ENCODE peak calls at places on chromosomes 6 and 20, in eight cellular contexts. K, R, I, Y, G, U, C and D are unnamed samples.

GRCh38 chr6:145562771-145563615 is 172.3 kb downstream of the EPM2A start:
- DNase-seq in K (no peak), R (no peak), I (no peak), Y (no peak), G (no peak), U (no peak), C (peak), D (no peak)

GRCh38 chr6:166900130-166900708 is 56.1 kb downstream of the RNASET2 start:
- DNase-seq in K (no peak), R (no peak), I (no peak), Y (no peak), G (no peak), U (no peak), C (no peak), D (no peak)

GRCh38 chr20:63009988-63010769 is 3.4 kb upstream of the BHLHE23 start:
- DNase-seq in K (peak), R (no peak), I (peak), Y (peak), G (no peak), U (peak), C (no peak), D (no peak)

GRCh38 chr6:168546173-168546572 is 105.2 kb downstream of the SMOC2 start:
- DNase-seq in K (no peak), R (no peak), I (no peak), Y (no peak), G (no peak), U (no peak), C (no peak), D (no peak)

GRCh38 chr6:30443657-30444450 is 45.5 kb upstream of the HLA-E start:
- DNase-seq in K (peak), R (peak), I (no peak), Y (no peak), G (peak), U (no peak), C (no peak), D (no peak)

GRCh38 chr6:163814494-163815364 is 400.2 kb downstream of the QKI start:
- DNase-seq in K (no peak), R (no peak), I (no peak), Y (no peak), G (no peak), U (no peak), C (peak), D (no peak)

GRCh38 chr6:129498556-129498940 is 211.4 kb downstream of the ARHGAP18 start:
- DNase-seq in K (no peak), R (peak), I (no peak), Y (no peak), G (no peak), U (no peak), C (no peak), D (no peak)

GRCh38 chr6:44494011-44494501 is 106.5 kb downstream of the CDC5L start:
- DNase-seq in K (no peak), R (peak), I (no peak), Y (no peak), G (no peak), U (no peak), C (peak), D (no peak)

GRCh38 chr20:10047427-10047826 is 12.6 kb downstream of the ANKEF1 start:
- DNase-seq in K (peak), R (no peak), I (no peak), Y (no peak), G (peak), U (no peak), C (no peak), D (no peak)

GRCh38 chr6:10297825-10298224 is 117.0 kb downstream of the TFAP2A start:
- DNase-seq in K (no peak), R (no peak), I (no peak), Y (no peak), G (no peak), U (no peak), C (peak), D (no peak)

GRCh38 chr6:102701019-102701418 is 1307.5 kb downstream of the GRIK2 start:
- DNase-seq in K (no peak), R (no peak), I (no peak), Y (no peak), G (no peak), U (no peak), C (no peak), D (no peak)
- H3K4me3 ChIP-seq in K (no peak), R (no peak), I (no peak), Y (no peak), G (no peak), U (no peak), C (no peak), D (no peak)

DNA sequence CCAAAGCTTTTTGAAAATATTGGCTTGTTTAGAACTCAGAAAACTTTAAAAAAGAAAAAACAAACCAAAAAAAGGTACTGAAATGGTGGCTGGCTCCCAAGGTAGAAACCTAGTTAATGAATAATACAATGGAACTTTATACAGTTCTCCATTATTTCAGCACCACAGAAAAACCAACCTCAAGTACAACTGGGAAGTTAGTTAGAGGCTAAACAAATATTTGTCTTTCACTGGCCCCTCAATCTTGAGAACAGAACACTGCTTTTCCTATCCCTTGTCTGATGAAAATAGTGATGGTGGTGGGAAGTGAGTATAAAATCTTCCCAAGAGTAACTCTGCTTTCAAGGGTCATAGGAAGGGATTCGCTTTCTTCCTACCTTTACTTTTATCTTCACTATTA is 126.5 kb downstream of the REV3L start:
- DNase-seq in K (no peak), R (no peak), I (no peak), Y (no peak), G (no peak), U (no peak), C (no peak), D (no peak)
- H3K4me3 ChIP-seq in K (no peak), R (no peak), I (no peak), Y (no peak), G (no peak), U (no peak), C (no peak), D (no peak)

GRCh38 chr6:32842021-32842650 is 1.7 kb downstream of the PSMB8 start:
- DNase-seq in K (no peak), R (no peak), I (no peak), Y (no peak), G (no peak), U (no peak), C (no peak), D (no peak)
- H3K4me3 ChIP-seq in K (no peak), R (no peak), I (peak), Y (no peak), G (no peak), U (peak), C (no peak), D (no peak)

GRCh38 chr6:155455766-155456165 is at the start of gene NOX3:
- DNase-seq in K (no peak), R (peak), I (no peak), Y (no peak), G (peak), U (no peak), C (no peak), D (no peak)

GRCh38 chr6:155466546-155466945 is 10.9 kb upstream of the NOX3 start:
- DNase-seq in K (no peak), R (no peak), I (no peak), Y (no peak), G (no peak), U (no peak), C (no peak), D (no peak)

DNA sequence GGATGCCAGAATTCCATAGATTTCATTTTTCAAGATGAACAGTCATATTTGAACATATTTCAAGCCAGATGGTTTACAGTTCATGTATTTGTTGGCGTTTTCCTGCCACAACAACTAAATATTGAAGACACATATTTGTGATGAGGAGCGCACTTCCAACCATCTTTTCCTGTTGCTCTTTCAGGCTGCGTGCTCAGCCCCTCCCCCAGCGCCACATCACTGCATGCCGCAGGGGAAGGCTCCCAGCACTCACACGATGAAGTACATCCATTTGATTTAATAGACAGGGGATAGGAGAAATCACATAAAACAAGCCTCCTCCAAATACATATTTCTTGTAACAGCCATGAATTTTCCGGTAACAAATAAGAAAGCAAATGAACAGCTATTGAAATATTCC is 6.0 kb upstream of the NOX3 start:
- DNase-seq in K (no peak), R (no peak), I (no peak), Y (no peak), G (no peak), U (no peak), C (no peak), D (no peak)
- H3K4me3 ChIP-seq in K (no peak), R (no peak), I (no peak), Y (no peak), G (no peak), U (no peak), C (no peak), D (no peak)

GRCh38 chr6:132731086-132731485 is 17.2 kb upstream of the VNN1 start:
- DNase-seq in K (no peak), R (no peak), I (no peak), Y (no peak), G (no peak), U (no peak), C (no peak), D (no peak)

GRCh38 chr6:132736239-132736638 is 21.5 kb downstream of the VNN2 start:
- DNase-seq in K (no peak), R (peak), I (no peak), Y (no peak), G (no peak), U (peak), C (no peak), D (no peak)

GRCh38 chr6:132733288-132733687 is 19.4 kb upstream of the VNN1 start:
- DNase-seq in K (no peak), R (no peak), I (no peak), Y (no peak), G (no peak), U (no peak), C (no peak), D (no peak)

GRCh38 chr6:132734694-132735236 is 20.9 kb upstream of the VNN1 start:
- DNase-seq in K (peak), R (peak), I (no peak), Y (no peak), G (no peak), U (peak), C (no peak), D (peak)

DNA sequence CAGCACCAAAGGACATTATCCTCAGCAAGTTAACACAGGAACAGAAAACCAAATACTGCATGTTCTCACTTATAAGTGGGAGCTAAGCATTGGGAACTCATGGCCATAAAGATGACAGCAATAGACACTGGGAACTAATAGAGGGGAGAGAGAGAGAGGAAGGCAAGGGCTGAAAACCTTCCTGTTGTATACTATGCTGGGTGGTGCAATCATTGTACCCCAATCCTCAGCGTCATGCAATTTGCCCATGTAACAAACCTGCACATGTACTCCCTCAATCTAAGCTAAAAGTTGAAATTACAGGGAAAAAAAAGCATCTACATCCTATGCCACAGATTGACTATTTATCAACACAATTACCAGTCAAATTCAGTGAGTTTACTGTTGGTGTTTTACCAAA is 20.0 kb upstream of the VNN1 start:
- DNase-seq in K (no peak), R (no peak), I (no peak), Y (no peak), G (no peak), U (no peak), C (no peak), D (no peak)
- H3K4me3 ChIP-seq in K (no peak), R (no peak), I (peak), Y (no peak), G (no peak), U (no peak), C (no peak), D (no peak)

GRCh38 chr6:41502607-41503434 is 43.4 kb upstream of the FOXP4 start:
- DNase-seq in K (peak), R (no peak), I (no peak), Y (peak), G (peak), U (no peak), C (no peak), D (no peak)

GRCh38 chr6:41505084-41506049 is 40.8 kb upstream of the FOXP4 start:
- DNase-seq in K (peak), R (peak), I (peak), Y (peak), G (peak), U (no peak), C (peak), D (no peak)

GRCh38 chr6:41503435-41503768 is 42.8 kb upstream of the FOXP4 start:
- DNase-seq in K (no peak), R (no peak), I (no peak), Y (no peak), G (no peak), U (no peak), C (no peak), D (no peak)

GRCh38 chr6:41503841-41504525 is 42.2 kb upstream of the FOXP4 start:
- DNase-seq in K (peak), R (peak), I (no peak), Y (no peak), G (peak), U (no peak), C (no peak), D (no peak)

GRCh38 chr6:41504526-41505021 is 41.6 kb upstream of the FOXP4 start:
- DNase-seq in K (peak), R (no peak), I (no peak), Y (no peak), G (no peak), U (no peak), C (no peak), D (no peak)
- H3K4me3 ChIP-seq in K (peak), R (no peak), I (peak), Y (peak), G (peak), U (no peak), C (no peak), D (no peak)

GRCh38 chr6:160679402-160679769 is 15.3 kb upstream of the LPA start:
- DNase-seq in K (peak), R (no peak), I (no peak), Y (no peak), G (peak), U (no peak), C (no peak), D (no peak)

GRCh38 chr6:160678230-160678629 is 14.2 kb upstream of the LPA start:
- DNase-seq in K (no peak), R (peak), I (no peak), Y (no peak), G (no peak), U (no peak), C (no peak), D (no peak)

DNA sequence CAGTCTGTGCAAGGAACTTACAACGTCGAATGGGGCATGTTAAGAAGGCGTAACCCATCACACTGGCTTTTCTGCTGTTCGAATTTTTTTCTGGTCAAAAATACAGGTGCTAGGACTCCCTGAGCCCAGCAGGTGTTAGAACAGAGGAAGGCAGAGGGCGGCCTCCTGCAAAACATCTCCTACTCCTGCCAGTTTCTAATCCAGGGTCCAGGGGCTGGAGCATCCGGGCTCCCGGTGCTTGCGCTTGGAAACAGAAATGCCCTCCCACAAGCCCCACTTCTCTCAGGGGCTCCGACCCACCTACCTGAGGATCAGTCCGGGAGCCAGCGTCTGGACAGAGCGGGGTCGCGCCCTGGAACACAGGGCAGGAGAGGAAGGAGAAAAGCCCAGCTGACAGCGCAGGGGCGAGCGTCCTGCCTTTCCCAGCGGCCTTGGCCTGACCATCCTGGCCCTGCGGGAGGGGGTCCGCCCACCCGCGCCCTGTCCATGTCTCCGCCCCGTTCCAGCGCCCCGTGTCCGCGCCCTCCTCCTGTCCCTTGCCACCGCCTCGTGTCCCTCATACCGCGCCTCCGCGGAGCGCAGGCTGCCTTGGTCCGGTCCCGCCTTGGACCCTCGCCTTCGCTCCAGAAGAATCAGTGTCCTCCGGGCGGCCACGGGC is 14.8 kb upstream of the LPA start:
- DNase-seq in K (peak), R (no peak), I (no peak), Y (no peak), G (no peak), U (no peak), C (no peak), D (no peak)
- H3K4me3 ChIP-seq in K (peak), R (no peak), I (no peak), Y (no peak), G (peak), U (no peak), C (no peak), D (no peak)

GRCh38 chr20:17693534-17694001 is 6.2 kb upstream of the BANF2 start:
- DNase-seq in K (no peak), R (peak), I (no peak), Y (no peak), G (no peak), U (no peak), C (no peak), D (no peak)

GRCh38 chr20:17688965-17689364 is 6.9 kb upstream of the RRBP1 start:
- DNase-seq in K (no peak), R (no peak), I (no peak), Y (peak), G (no peak), U (no peak), C (no peak), D (no peak)

GRCh38 chr20:17687800-17688199 is 5.8 kb upstream of the RRBP1 start:
- DNase-seq in K (no peak), R (no peak), I (no peak), Y (no peak), G (no peak), U (no peak), C (no peak), D (no peak)

GRCh38 chr20:17691758-17692157 is 8.0 kb upstream of the BANF2 start:
- DNase-seq in K (no peak), R (no peak), I (no peak), Y (no peak), G (no peak), U (no peak), C (no peak), D (no peak)

GRCh38 chr20:17690144-17690543 is 8.1 kb upstream of the RRBP1 start:
- DNase-seq in K (no peak), R (no peak), I (no peak), Y (no peak), G (no peak), U (no peak), C (no peak), D (no peak)
- H3K4me3 ChIP-seq in K (no peak), R (no peak), I (no peak), Y (no peak), G (no peak), U (no peak), C (no peak), D (no peak)